ENCODE peak calls at places on chromosomes 12 and 14, in five cellular contexts. N is hepatocyte, T is mammary epithelial cell, Z is K562, X is GM23248. W is an unnamed sample.

GRCh38 chr12:49233842-49234526 is 30.9 kb upstream of the TUBA1C start:
- DNase-seq in N (no peak), T (no peak), Z (peak), X (no peak), W (peak)

GRCh38 chr12:132437252-132438138 is 52.5 kb upstream of the FBRSL1 start:
- DNase-seq in N (no peak), T (no peak), Z (no peak), X (no peak), W (no peak)

GRCh38 chr12:104695453-104696148 is 238.9 kb downstream of the CHST11 start:
- DNase-seq in N (no peak), T (peak), Z (no peak), X (peak), W (no peak)

GRCh38 chr12:131047789-131048610 is 94.3 kb downstream of the ADGRD1 start:
- DNase-seq in N (no peak), T (no peak), Z (peak), X (no peak), W (no peak)

GRCh38 chr14:106490442-106490841 is 964.1 kb downstream of the TMEM121 start:
- DNase-seq in N (no peak), T (no peak), Z (no peak), X (no peak), W (no peak)

GRCh38 chr12:107277850-107278249 is 184.5 kb upstream of the CRY1 start:
- DNase-seq in N (no peak), T (peak), Z (no peak), X (peak), W (no peak)

GRCh38 chr14:32102152-32102787 is 25.2 kb downstream of the ARHGAP5 start:
- DNase-seq in N (no peak), T (no peak), Z (no peak), X (no peak), W (no peak)

GRCh38 chr14:85813040-85813439 is 283.1 kb downstream of the FLRT2 start:
- DNase-seq in N (no peak), T (no peak), Z (no peak), X (no peak), W (no peak)

GRCh38 chr12:87848248-87848868 is 180.8 kb downstream of the C12orf50 start:
- DNase-seq in N (peak), T (peak), Z (peak), X (peak), W (no peak)

GRCh38 chr12:112456029-112456428 is 37.3 kb downstream of the PTPN11 start:
- DNase-seq in N (no peak), T (no peak), Z (no peak), X (no peak), W (peak)

GRCh38 chr14:79661762-79662161 is 549.5 kb downstream of the DIO2 start:
- DNase-seq in N (no peak), T (no peak), Z (no peak), X (no peak), W (no peak)

GRCh38 chr12:112386726-112387125 is 4.5 kb upstream of the HECTD4 start:
- DNase-seq in N (peak), T (no peak), Z (peak), X (peak), W (no peak)

GRCh38 chr12:112466011-112466422 is 47.3 kb downstream of the PTPN11 start:
- DNase-seq in N (no peak), T (no peak), Z (no peak), X (no peak), W (no peak)

GRCh38 chr12:29581641-29582040 is 84.2 kb upstream of the OVCH1 start:
- DNase-seq in N (no peak), T (no peak), Z (no peak), X (peak), W (no peak)

GRCh38 chr12:51323966-51324895 is at the start of gene BIN2:
- DNase-seq in N (no peak), T (no peak), Z (no peak), X (no peak), W (no peak)

GRCh38 chr12:131869871-131870418 is 24.5 kb upstream of the ULK1 start:
- DNase-seq in N (no peak), T (peak), Z (peak), X (peak), W (no peak)

GRCh38 chr12:69600804-69601203 is 9.9 kb downstream of the LRRC10 start:
- DNase-seq in N (no peak), T (no peak), Z (no peak), X (no peak), W (no peak)

GRCh38 chr12:57772429-57773322 is at the start of gene EEF1AKMT3:
- DNase-seq in N (peak), T (peak), Z (peak), X (peak), W (peak)

GRCh38 chr14:83023369-83023768 is 1489.7 kb upstream of the SEL1L start:
- DNase-seq in N (no peak), T (no peak), Z (no peak), X (no peak), W (no peak)

GRCh38 chr12:127773520-127773919 is 493.4 kb upstream of the TMEM132C start:
- DNase-seq in N (peak), T (no peak), Z (no peak), X (no peak), W (no peak)

GRCh38 chr14:39322807-39323206 is 89.1 kb downstream of the MIA2 start:
- DNase-seq in N (no peak), T (no peak), Z (no peak), X (peak), W (no peak)

GRCh38 chr14:49992448-49992847 is 99.6 kb downstream of the ARF6 start:
- DNase-seq in N (no peak), T (no peak), Z (no peak), X (no peak), W (no peak)

GRCh38 chr14:53491256-53491905 is 338.3 kb upstream of the DDHD1 start:
- DNase-seq in N (no peak), T (peak), Z (no peak), X (peak), W (no peak)

GRCh38 chr12:12804432-12804886 is 8.7 kb upstream of the DDX47 start:
- DNase-seq in N (peak), T (peak), Z (no peak), X (peak), W (no peak)

GRCh38 chr12:94147991-94148840 is at the start of gene PLXNC1:
- DNase-seq in N (peak), T (peak), Z (no peak), X (peak), W (peak)

GRCh38 chr12:124524231-124524925 is 43.0 kb downstream of the NCOR2 start:
- DNase-seq in N (no peak), T (peak), Z (no peak), X (peak), W (no peak)

GRCh38 chr14:88463318-88463717 is 77.9 kb downstream of the SPATA7 start:
- DNase-seq in N (peak), T (no peak), Z (peak), X (peak), W (no peak)

GRCh38 chr12:33187409-33187808 is 252.2 kb downstream of the SYT10 start:
- DNase-seq in N (no peak), T (no peak), Z (no peak), X (no peak), W (no peak)

GRCh38 chr12:2924019-2924418 is 33.3 kb downstream of the TULP3 start:
- DNase-seq in N (no peak), T (peak), Z (no peak), X (peak), W (no peak)

GRCh38 chr14:64717870-64718269 is 13.6 kb downstream of the PLEKHG3 start:
- DNase-seq in N (no peak), T (peak), Z (no peak), X (no peak), W (no peak)

GRCh38 chr12:89756638-89757321 is 48.1 kb upstream of the ATP2B1 start:
- DNase-seq in N (peak), T (peak), Z (peak), X (peak), W (no peak)

GRCh38 chr12:94980577-94980976 is 22.9 kb downstream of the NDUFA12 start:
- DNase-seq in N (peak), T (no peak), Z (no peak), X (peak), W (no peak)

GRCh38 chr12:113246478-113247122 is 25.3 kb downstream of the TPCN1 start:
- DNase-seq in N (peak), T (no peak), Z (no peak), X (no peak), W (no peak)

GRCh38 chr12:5230151-5230550 is 186.5 kb downstream of the KCNA5 start:
- DNase-seq in N (no peak), T (peak), Z (no peak), X (peak), W (no peak)
- H3K27ac ChIP-seq in N (no peak), T (no peak), Z (no peak), X (no peak), W (no peak)

GRCh38 chr14:54882521-54882920 is 20.1 kb downstream of the GCH1 start:
- DNase-seq in N (no peak), T (no peak), Z (no peak), X (no peak), W (no peak)

GRCh38 chr14:54881235-54881760 is 21.3 kb downstream of the GCH1 start:
- DNase-seq in N (no peak), T (peak), Z (no peak), X (peak), W (no peak)

GRCh38 chr14:54877703-54878021 is 25.0 kb downstream of the GCH1 start:
- DNase-seq in N (no peak), T (no peak), Z (no peak), X (no peak), W (no peak)

GRCh38 chr14:54877015-54877702 is 25.5 kb downstream of the GCH1 start:
- DNase-seq in N (no peak), T (no peak), Z (no peak), X (no peak), W (no peak)

DNA sequence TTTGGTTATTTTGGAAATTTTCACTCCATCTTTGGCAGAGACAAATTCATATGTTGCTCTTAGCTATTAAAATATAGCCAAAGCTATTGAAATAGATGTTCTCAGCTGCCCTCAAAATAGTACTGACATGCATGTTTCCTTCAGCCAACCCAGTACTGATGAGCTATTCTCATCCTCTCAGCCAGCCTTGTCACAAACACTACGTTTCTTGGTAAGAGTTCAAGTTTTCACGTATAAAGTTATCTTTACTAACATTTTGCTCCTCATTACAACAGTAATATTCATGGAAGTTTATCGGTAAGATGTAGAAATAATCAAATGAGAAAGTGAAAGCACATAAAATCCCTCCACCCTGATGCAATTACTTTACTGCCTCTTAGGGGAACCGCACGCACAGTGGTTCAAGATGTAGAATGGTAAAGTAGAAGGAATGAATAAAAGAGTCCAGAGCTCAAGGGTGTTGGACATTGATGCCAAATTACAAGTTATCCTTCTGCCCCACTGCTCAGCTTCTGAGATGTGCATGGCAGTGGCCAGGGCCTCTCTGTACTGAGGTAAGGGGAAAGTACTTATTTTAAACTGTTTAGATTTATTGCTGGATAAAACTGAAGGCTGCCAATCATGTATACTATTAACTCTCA is 20.7 kb downstream of the GCH1 start:
- DNase-seq in N (no peak), T (peak), Z (no peak), X (peak), W (no peak)
- H3K27ac ChIP-seq in N (peak), T (peak), Z (no peak), X (peak), W (peak)

GRCh38 chr12:53378222-53378621 is 1.8 kb upstream of the SP1 start:
- DNase-seq in N (no peak), T (no peak), Z (no peak), X (no peak), W (no peak)

GRCh38 chr12:53379389-53380103 is 430 bp upstream of the SP1 start:
- DNase-seq in N (peak), T (peak), Z (peak), X (peak), W (peak)

GRCh38 chr12:53378705-53379388 is 1.1 kb upstream of the SP1 start:
- DNase-seq in N (peak), T (no peak), Z (no peak), X (no peak), W (no peak)

GRCh38 chr12:53380104-53380796 is at the start of gene SP1:
- DNase-seq in N (peak), T (peak), Z (peak), X (peak), W (peak)

GRCh38 chr12:53376747-53377146 is 3.2 kb upstream of the SP1 start:
- DNase-seq in N (no peak), T (no peak), Z (no peak), X (no peak), W (no peak)
- H3K27ac ChIP-seq in N (no peak), T (no peak), Z (no peak), X (no peak), W (no peak)

DNA sequence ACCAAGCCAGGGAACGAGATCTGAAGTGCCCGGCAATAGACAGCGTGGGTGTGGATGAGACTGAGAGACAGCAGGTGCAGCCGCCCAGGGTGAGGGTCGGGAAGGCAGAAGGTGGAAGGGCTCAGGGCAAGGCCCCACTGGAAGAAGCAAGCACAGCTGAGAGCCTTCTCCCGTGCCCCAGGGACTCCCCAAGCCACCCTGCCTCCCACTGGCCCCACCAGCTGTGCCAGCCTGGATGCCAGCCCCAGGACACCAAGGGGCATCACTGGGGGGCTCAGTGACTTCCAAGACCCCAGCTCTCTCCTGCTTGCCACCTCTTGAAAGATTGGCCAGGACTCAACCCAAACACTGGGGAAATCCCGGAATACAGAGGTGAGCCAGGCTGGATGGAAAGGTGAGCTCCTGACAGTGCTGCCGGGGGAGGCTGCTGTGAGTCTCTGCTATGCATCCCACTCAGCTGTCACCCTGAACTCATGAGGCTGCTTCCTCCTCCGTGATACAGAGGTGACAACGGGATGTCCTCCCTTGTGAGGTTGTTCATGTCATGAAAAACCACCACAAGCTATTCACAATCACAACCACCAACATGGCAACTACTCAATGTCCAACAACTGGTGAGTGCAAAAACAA is 13.8 kb downstream of the TESC start:
- DNase-seq in N (no peak), T (no peak), Z (no peak), X (no peak), W (peak)
- H3K27ac ChIP-seq in N (no peak), T (no peak), Z (no peak), X (no peak), W (peak)

GRCh38 chr14:75441731-75442130 is 13.9 kb downstream of the JDP2 start:
- DNase-seq in N (no peak), T (no peak), Z (peak), X (peak), W (no peak)
- H3K27ac ChIP-seq in N (no peak), T (no peak), Z (peak), X (peak), W (no peak)

DNA sequence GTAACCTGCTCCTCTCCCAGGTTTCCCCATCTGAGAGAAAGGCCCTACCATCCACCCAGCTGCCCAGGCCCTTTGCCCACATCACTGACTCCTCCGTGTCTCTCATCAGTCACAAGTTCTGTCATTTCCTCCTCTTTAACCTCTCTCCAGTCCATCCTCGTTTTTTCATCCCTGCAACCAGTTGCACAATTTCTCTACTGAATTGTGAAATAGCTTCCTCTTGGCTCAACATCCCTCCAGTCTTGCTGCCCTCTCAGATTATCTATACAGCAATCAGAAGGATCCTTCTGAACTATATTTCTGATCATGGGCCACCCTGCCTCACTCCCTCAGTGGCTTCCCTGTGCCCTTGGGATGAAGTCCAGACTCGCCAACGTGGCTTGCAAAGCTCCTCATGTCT is 6.8 kb downstream of the FAM161B start:
- DNase-seq in N (peak), T (peak), Z (no peak), X (peak), W (no peak)
- H3K27ac ChIP-seq in N (no peak), T (no peak), Z (no peak), X (peak), W (no peak)

GRCh38 chr12:48001426-48002178 is 2.7 kb downstream of the COL2A1 start:
- DNase-seq in N (peak), T (peak), Z (peak), X (peak), W (no peak)
- H3K27ac ChIP-seq in N (peak), T (peak), Z (no peak), X (peak), W (no peak)